ENCODE peak calls at places on chromosomes 16 and 17, in four cellular contexts. One of them, this sample, is unnamed.

GRCh38 chr16:35431829-35432663 is 1972.6 kb downstream of the TP53TG3F start:
- DNase-seq in non-pigmented ciliary epithelial cell: no peak
- DNase-seq in lung microvascular endothelial cell: no peak
- DNase-seq in activated T-cell treated with anti-CD3 and anti-CD28 coated beads for 1 hour: no peak
- DNase-seq in this sample: no peak

GRCh38 chr17:68910789-68911431 is 44.3 kb downstream of the ABCA8 start:
- DNase-seq in non-pigmented ciliary epithelial cell: no peak
- DNase-seq in lung microvascular endothelial cell: no peak
- DNase-seq in activated T-cell treated with anti-CD3 and anti-CD28 coated beads for 1 hour: no peak
- DNase-seq in this sample: no peak

GRCh38 chr17:83203073-83203471 is 123.7 kb downstream of the METRNL start:
- DNase-seq in non-pigmented ciliary epithelial cell: peak; percentile 74
- DNase-seq in lung microvascular endothelial cell: peak; percentile 83
- DNase-seq in activated T-cell treated with anti-CD3 and anti-CD28 coated beads for 1 hour: no peak
- DNase-seq in this sample: peak; percentile 34

GRCh38 chr17:2122641-2123302 is 67.9 kb downstream of the HIC1 start:
- DNase-seq in non-pigmented ciliary epithelial cell: no peak
- DNase-seq in lung microvascular endothelial cell: peak; percentile 54
- DNase-seq in activated T-cell treated with anti-CD3 and anti-CD28 coated beads for 1 hour: no peak
- DNase-seq in this sample: peak; percentile 66

GRCh38 chr16:85391769-85392583 is 221.1 kb upstream of the GSE1 start:
- DNase-seq in non-pigmented ciliary epithelial cell: no peak
- DNase-seq in lung microvascular endothelial cell: no peak
- DNase-seq in activated T-cell treated with anti-CD3 and anti-CD28 coated beads for 1 hour: no peak
- DNase-seq in this sample: no peak

GRCh38 chr17:31224366-31224765 is 72.7 kb downstream of the OMG start:
- DNase-seq in non-pigmented ciliary epithelial cell: no peak
- DNase-seq in lung microvascular endothelial cell: no peak
- DNase-seq in activated T-cell treated with anti-CD3 and anti-CD28 coated beads for 1 hour: no peak
- DNase-seq in this sample: no peak

GRCh38 chr17:77466140-77466539 is 325.4 kb downstream of the SEC14L1 start:
- DNase-seq in non-pigmented ciliary epithelial cell: no peak
- DNase-seq in lung microvascular endothelial cell: peak; percentile 24
- DNase-seq in activated T-cell treated with anti-CD3 and anti-CD28 coated beads for 1 hour: no peak
- DNase-seq in this sample: no peak

GRCh38 chr17:36705651-36706436 is 104.5 kb downstream of the MRM1 start:
- DNase-seq in non-pigmented ciliary epithelial cell: no peak
- DNase-seq in lung microvascular endothelial cell: peak; percentile 48
- DNase-seq in activated T-cell treated with anti-CD3 and anti-CD28 coated beads for 1 hour: peak; percentile 22
- DNase-seq in this sample: no peak

GRCh38 chr17:21823130-21823529 is 130.8 kb downstream of the KCNJ18 start:
- DNase-seq in non-pigmented ciliary epithelial cell: no peak
- DNase-seq in lung microvascular endothelial cell: no peak
- DNase-seq in activated T-cell treated with anti-CD3 and anti-CD28 coated beads for 1 hour: no peak
- DNase-seq in this sample: no peak

GRCh38 chr17:27635275-27635823 is 4.4 kb downstream of the LGALS9 start:
- DNase-seq in non-pigmented ciliary epithelial cell: no peak
- DNase-seq in lung microvascular endothelial cell: peak; percentile 32
- DNase-seq in activated T-cell treated with anti-CD3 and anti-CD28 coated beads for 1 hour: no peak
- DNase-seq in this sample: no peak

This sample was measured in AG04450.